ENCODE peak calls at places on chromosomes 16 and 17, in six cellular contexts. Q, L, X, D, U and W are unnamed samples.

GRCh38 chr17:28227278-28228108 is 91.5 kb upstream of the TMEM97 start:
- DNase-seq in Q (peak; percentile 91), L (no peak), X (peak; percentile 50), D (peak; percentile 77), U (no peak), W (no peak)

GRCh38 chr17:77392376-77393273 is 251.9 kb downstream of the SEC14L1 start:
- DNase-seq in Q (peak; percentile 87), L (no peak), X (no peak), D (no peak), U (no peak), W (no peak)

GRCh38 chr16:58510776-58511628 is 4.3 kb upstream of the SETD6 start:
- DNase-seq in Q (peak; percentile 75), L (no peak), X (no peak), D (no peak), U (no peak), W (no peak)

GRCh38 chr16:70253291-70254094 is 1.8 kb upstream of the EXOSC6 start:
- DNase-seq in Q (no peak), L (peak; percentile 33), X (peak; percentile 43), D (peak; percentile 4), U (no peak), W (peak; percentile 63)

GRCh38 chr17:40726919-40727318 is 23.4 kb upstream of the KRT24 start:
- DNase-seq in Q (no peak), L (no peak), X (no peak), D (no peak), U (no peak), W (peak; percentile 21)

GRCh38 chr16:7182510-7183109 is 150.0 kb upstream of the RBFOX1 start:
- DNase-seq in Q (no peak), L (no peak), X (no peak), D (peak; percentile 3), U (no peak), W (no peak)

GRCh38 chr17:80948961-80949450 is 42.6 kb upstream of the CHMP6 start:
- DNase-seq in Q (peak; percentile 53), L (no peak), X (no peak), D (no peak), U (no peak), W (no peak)

GRCh38 chr17:50464121-50464520 is 4.6 kb downstream of the CHAD start:
- DNase-seq in Q (no peak), L (no peak), X (no peak), D (no peak), U (no peak), W (no peak)

GRCh38 chr17:29740017-29740416 is 117.3 kb upstream of the CORO6 start:
- DNase-seq in Q (no peak), L (no peak), X (no peak), D (no peak), U (no peak), W (no peak)

GRCh38 chr16:48064971-48065370 is 90.8 kb downstream of the ABCC12 start:
- DNase-seq in Q (no peak), L (no peak), X (no peak), D (peak; percentile 40), U (no peak), W (no peak)

GRCh38 chr17:18122991-18123753 is 14.6 kb downstream of the MYO15A start:
- DNase-seq in Q (no peak), L (no peak), X (no peak), D (no peak), U (no peak), W (no peak)

GRCh38 chr17:81459224-81459623 is 53.4 kb downstream of the ACTG1 start:
- DNase-seq in Q (no peak), L (no peak), X (no peak), D (no peak), U (no peak), W (no peak)

GRCh38 chr16:78596996-78597422 is 497.6 kb downstream of the WWOX start:
- DNase-seq in Q (no peak), L (no peak), X (no peak), D (no peak), U (no peak), W (no peak)

GRCh38 chr17:27919120-27919519 is 26.0 kb upstream of the LYRM9 start:
- DNase-seq in Q (no peak), L (no peak), X (no peak), D (no peak), U (no peak), W (no peak)

GRCh38 chr16:88618182-88618955 is 20.0 kb upstream of the IL17C start:
- DNase-seq in Q (no peak), L (no peak), X (no peak), D (no peak), U (no peak), W (no peak)

GRCh38 chr17:8153957-8154607 is 1.9 kb upstream of the PER1 start:
- DNase-seq in Q (peak; percentile 100), L (no peak), X (peak; percentile 90), D (peak; percentile 96), U (peak; percentile 97), W (peak; percentile 76)

GRCh38 chr16:17173134-17173729 is 297.5 kb downstream of the XYLT1 start:
- DNase-seq in Q (no peak), L (no peak), X (no peak), D (no peak), U (no peak), W (no peak)

GRCh38 chr17:43324205-43324893 is 74.4 kb upstream of the ARL4D start:
- DNase-seq in Q (no peak), L (peak; percentile 29), X (no peak), D (no peak), U (no peak), W (no peak)

GRCh38 chr17:66414528-66415175 is 112.2 kb downstream of the PRKCA start:
- DNase-seq in Q (no peak), L (peak; percentile 93), X (no peak), D (no peak), U (no peak), W (peak; percentile 7)

GRCh38 chr16:67528870-67529638 is 425 bp downstream of the RIPOR1 start:
- DNase-seq in Q (peak; percentile 90), L (no peak), X (no peak), D (peak; percentile 60), U (no peak), W (peak; percentile 45)

GRCh38 chr17:67218385-67218950 is 26.5 kb downstream of the HELZ start:
- DNase-seq in Q (no peak), L (no peak), X (no peak), D (no peak), U (no peak), W (no peak)

GRCh38 chr16:68286153-68287074 is 22.1 kb downstream of the SLC7A6 start:
- DNase-seq in Q (no peak), L (peak; percentile 45), X (no peak), D (no peak), U (no peak), W (no peak)

GRCh38 chr17:77212833-77213777 is 72.3 kb downstream of the SEC14L1 start:
- DNase-seq in Q (no peak), L (no peak), X (no peak), D (no peak), U (no peak), W (no peak)

GRCh38 chr16:19223235-19223847 is 55.3 kb downstream of the SYT17 start:
- DNase-seq in Q (no peak), L (peak; percentile 30), X (no peak), D (no peak), U (no peak), W (peak; percentile 62)

GRCh38 chr16:14098081-14098480 is 27.0 kb downstream of the MRTFB start:
- DNase-seq in Q (no peak), L (no peak), X (no peak), D (no peak), U (no peak), W (no peak)

GRCh38 chr17:77254961-77255741 is 114.4 kb downstream of the SEC14L1 start:
- DNase-seq in Q (peak; percentile 95), L (no peak), X (peak; percentile 99), D (peak; percentile 100), U (no peak), W (no peak)

GRCh38 chr16:57270221-57271062 is 14.0 kb downstream of the PLLP start:
- DNase-seq in Q (peak; percentile 38), L (no peak), X (no peak), D (peak; percentile 39), U (no peak), W (no peak)

GRCh38 chr16:35410438-35410837 is 1951.0 kb downstream of the TP53TG3F start:
- DNase-seq in Q (no peak), L (no peak), X (no peak), D (no peak), U (no peak), W (no peak)

GRCh38 chr17:43383826-43384475 is 14.8 kb upstream of the ARL4D start:
- DNase-seq in Q (no peak), L (no peak), X (no peak), D (no peak), U (no peak), W (no peak)

GRCh38 chr16:12801511-12802042 is 2.1 kb downstream of the CPPED1 start:
- DNase-seq in Q (no peak), L (no peak), X (no peak), D (peak; percentile 86), U (no peak), W (no peak)

GRCh38 chr17:47317119-47317518 is 6.6 kb upstream of the EFCAB13 start:
- DNase-seq in Q (no peak), L (no peak), X (no peak), D (no peak), U (no peak), W (no peak)